ENCODE peak calls at places on chromosomes 6 and 20, in seven cellular contexts. B is HCT116, C is SK-N-SH, K is HepG2, W is H1, I is GM12878, O is K562. M is an unnamed sample.

GRCh38 chr20:10217517-10218410 is 866 bp upstream of the SNAP25 start:
- DNase-seq in B (no peak), C (peak), K (no peak), W (peak), I (no peak), O (no peak), M (no peak)

GRCh38 chr20:31710423-31711250 is 12.0 kb downstream of the BCL2L1 start:
- DNase-seq in B (no peak), C (no peak), K (no peak), W (no peak), I (no peak), O (no peak), M (no peak)

GRCh38 chr6:35449287-35449881 is 2.8 kb upstream of the FANCE start:
- DNase-seq in B (no peak), C (peak), K (peak), W (peak), I (no peak), O (peak), M (peak)

GRCh38 chr6:113352029-113352801 is 504.9 kb upstream of the MARCKS start:
- DNase-seq in B (peak), C (no peak), K (peak), W (no peak), I (no peak), O (no peak), M (no peak)

GRCh38 chr6:209432-210103 is 82.7 kb upstream of the DUSP22 start:
- DNase-seq in B (no peak), C (no peak), K (no peak), W (no peak), I (peak), O (peak), M (no peak)

GRCh38 chr20:43915209-43916072 is 789 bp downstream of the TOX2 start:
- DNase-seq in B (no peak), C (peak), K (no peak), W (peak), I (no peak), O (no peak), M (no peak)

GRCh38 chr6:82364087-82365010 is 732 bp downstream of the TPBG start:
- DNase-seq in B (peak), C (peak), K (no peak), W (peak), I (no peak), O (peak), M (peak)

GRCh38 chr20:31837896-31838397 is 7.5 kb downstream of the FOXS1 start:
- DNase-seq in B (no peak), C (no peak), K (no peak), W (no peak), I (no peak), O (peak), M (no peak)

GRCh38 chr6:85449388-85449817 is 480 bp upstream of the NT5E start:
- DNase-seq in B (no peak), C (no peak), K (no peak), W (no peak), I (peak), O (no peak), M (no peak)

GRCh38 chr20:1118336-1119127 is at the start of gene PSMF1:
- DNase-seq in B (peak), C (peak), K (peak), W (peak), I (peak), O (peak), M (peak)

GRCh38 chr6:131936156-131936555 is 15.0 kb downstream of the CCN2 start:
- DNase-seq in B (no peak), C (no peak), K (peak), W (no peak), I (no peak), O (no peak), M (no peak)

GRCh38 chr6:76876922-76877553 is 586.3 kb downstream of the HTR1B start:
- DNase-seq in B (no peak), C (peak), K (peak), W (peak), I (no peak), O (peak), M (peak)

GRCh38 chr6:4636141-4636880 is 139.9 kb upstream of the CDYL start:
- DNase-seq in B (no peak), C (no peak), K (no peak), W (no peak), I (no peak), O (peak), M (no peak)

GRCh38 chr6:28081486-28081751 is 1.1 kb downstream of the ZNF165 start:
- DNase-seq in B (no peak), C (no peak), K (no peak), W (no peak), I (peak), O (no peak), M (no peak)

GRCh38 chr6:15464211-15464725 is 198.6 kb downstream of the DTNBP1 start:
- DNase-seq in B (peak), C (no peak), K (peak), W (peak), I (no peak), O (peak), M (no peak)

GRCh38 chr6:57262901-57263694 is 41.0 kb upstream of the RAB23 start:
- DNase-seq in B (no peak), C (no peak), K (no peak), W (no peak), I (no peak), O (no peak), M (no peak)

GRCh38 chr6:26233608-26234420 is 131.2 kb upstream of the BTN3A2 start:
- DNase-seq in B (no peak), C (peak), K (no peak), W (no peak), I (peak), O (peak), M (peak)

GRCh38 chr20:63091901-63092659 is 85.3 kb upstream of the BHLHE23 start:
- DNase-seq in B (no peak), C (no peak), K (no peak), W (no peak), I (no peak), O (no peak), M (no peak)

GRCh38 chr20:63087872-63088680 is 81.3 kb upstream of the BHLHE23 start:
- DNase-seq in B (no peak), C (no peak), K (no peak), W (peak), I (no peak), O (no peak), M (no peak)

GRCh38 chr20:63090682-63091571 is 84.2 kb upstream of the BHLHE23 start:
- DNase-seq in B (no peak), C (no peak), K (no peak), W (peak), I (no peak), O (no peak), M (no peak)

GRCh38 chr20:63089051-63089907 is 82.5 kb upstream of the BHLHE23 start:
- DNase-seq in B (no peak), C (peak), K (no peak), W (peak), I (no peak), O (no peak), M (no peak)

DNA sequence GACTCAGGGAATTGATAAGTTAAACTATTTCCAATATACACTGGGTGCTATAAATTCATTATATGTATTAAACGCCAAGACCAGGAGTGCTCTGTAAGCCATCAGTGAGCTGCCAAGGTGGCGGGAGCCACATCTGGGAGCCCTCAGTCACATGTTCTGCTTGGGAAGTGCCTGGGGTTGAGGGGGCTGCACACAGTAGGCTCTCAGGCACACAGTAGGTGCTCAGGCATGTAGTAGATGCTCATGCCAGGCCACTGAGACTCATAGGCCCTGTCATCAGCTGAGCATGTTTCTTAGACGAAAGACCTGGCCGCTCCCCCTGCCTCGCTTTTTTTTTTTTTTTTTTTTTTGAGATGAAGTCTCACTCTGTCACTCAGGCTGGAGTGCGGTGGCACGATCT is 83.3 kb upstream of the BHLHE23 start:
- DNase-seq in B (no peak), C (no peak), K (no peak), W (peak), I (no peak), O (no peak), M (no peak)
- TF ChIP-seq JUND in B (no peak), C (no peak), K (no peak), W (no peak), I (no peak), O (no peak), M (no peak)

DNA sequence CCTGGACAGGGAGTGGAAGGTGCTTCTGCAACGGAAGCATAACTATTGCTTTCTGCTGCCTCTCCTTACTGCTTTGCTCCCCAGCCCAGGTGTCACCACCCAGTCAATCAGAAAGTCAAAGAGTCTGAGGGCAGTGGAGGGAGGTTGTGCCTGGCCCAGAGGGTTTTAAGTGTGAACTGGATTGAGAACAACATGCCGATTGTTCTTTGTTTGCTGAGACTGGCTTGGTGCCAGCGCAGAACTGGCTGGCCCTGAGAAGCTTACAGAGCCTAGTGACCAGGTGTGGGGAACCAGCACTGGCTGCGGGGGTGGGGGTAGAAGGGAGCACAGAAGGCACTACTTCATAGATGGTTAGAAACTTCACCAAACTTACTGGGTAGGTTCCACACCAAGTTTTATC is 31.1 kb upstream of the ENPP4 start:
- DNase-seq in B (peak), C (no peak), K (peak), W (no peak), I (no peak), O (no peak), M (peak)
- TF ChIP-seq JUND in B (no peak), C (no peak), K (no peak), W (no peak), I (no peak), O (no peak), M (no peak)

GRCh38 chr20:48401359-48401758 is 426.4 kb downstream of the PREX1 start:
- DNase-seq in B (no peak), C (no peak), K (no peak), W (no peak), I (no peak), O (no peak), M (no peak)

GRCh38 chr20:48397689-48398005 is 430.2 kb downstream of the PREX1 start:
- DNase-seq in B (no peak), C (peak), K (no peak), W (no peak), I (no peak), O (no peak), M (no peak)

GRCh38 chr20:48400009-48400408 is 427.8 kb downstream of the PREX1 start:
- DNase-seq in B (no peak), C (no peak), K (no peak), W (no peak), I (no peak), O (no peak), M (no peak)

GRCh38 chr20:48394415-48395081 is 433.3 kb downstream of the PREX1 start:
- DNase-seq in B (no peak), C (no peak), K (peak), W (no peak), I (no peak), O (no peak), M (no peak)

GRCh38 chr20:48398506-48399449 is 429.0 kb downstream of the PREX1 start:
- DNase-seq in B (no peak), C (no peak), K (peak), W (no peak), I (no peak), O (no peak), M (no peak)
- TF ChIP-seq JUND in B (no peak), C (no peak), K (no peak), W (no peak), I (no peak), O (no peak), M (no peak)

GRCh38 chr6:127462391-127462790 is 3.2 kb upstream of the KIAA0408 start:
- DNase-seq in B (no peak), C (no peak), K (no peak), W (no peak), I (no peak), O (no peak), M (no peak)
- TF ChIP-seq JUND in B (no peak), C (no peak), K (no peak), W (no peak), I (no peak), O (no peak), M (no peak)

DNA sequence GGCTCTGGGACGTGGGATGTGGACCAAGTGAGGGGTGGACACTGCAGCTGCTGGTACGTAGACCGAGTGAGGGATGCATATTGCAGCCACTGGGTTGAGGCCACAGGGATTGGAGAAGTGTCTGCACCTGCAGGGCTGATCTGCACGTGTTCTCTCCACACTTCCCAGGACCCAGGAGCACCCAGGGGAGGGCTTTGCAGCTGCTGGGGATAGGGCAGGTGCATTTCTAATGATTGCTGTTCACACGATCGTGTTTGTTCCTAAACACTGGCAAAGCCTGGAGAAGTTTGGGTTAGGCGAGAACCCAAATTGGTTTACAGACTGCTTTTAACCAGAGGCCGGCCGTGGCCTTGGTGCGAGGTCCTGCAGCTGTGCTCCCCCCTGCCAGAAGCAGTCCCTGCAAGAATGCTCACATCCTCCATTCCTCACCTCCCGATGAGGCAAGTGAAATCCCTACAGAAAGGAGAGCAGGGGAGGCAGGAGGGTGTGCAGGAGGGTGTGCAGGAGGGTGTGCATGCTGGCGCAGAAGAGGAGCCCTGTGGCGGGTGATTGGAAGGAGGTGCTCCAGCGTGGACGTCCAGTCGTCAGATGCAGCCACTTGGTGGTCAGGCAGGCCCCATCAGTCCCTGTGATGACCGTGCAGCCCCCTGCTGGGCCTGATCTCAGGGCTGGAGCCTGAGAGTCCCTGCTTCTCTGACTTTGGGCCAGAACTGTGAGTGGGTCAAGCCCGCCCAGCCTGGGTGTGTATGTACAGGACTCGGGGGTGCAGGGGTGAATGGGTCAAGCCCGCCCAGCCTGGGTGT is 55.6 kb upstream of the FRMD1 start:
- DNase-seq in B (no peak), C (no peak), K (no peak), W (no peak), I (no peak), O (no peak), M (no peak)
- TF ChIP-seq JUND in B (no peak), C (no peak), K (no peak), W (no peak), I (no peak), O (no peak), M (no peak)

GRCh38 chr20:18719426-18719825 is 94.2 kb upstream of the SCP2D1 start:
- DNase-seq in B (no peak), C (no peak), K (no peak), W (no peak), I (no peak), O (no peak), M (no peak)

GRCh38 chr20:18721716-18722115 is 91.9 kb upstream of the SCP2D1 start:
- DNase-seq in B (no peak), C (no peak), K (no peak), W (no peak), I (no peak), O (no peak), M (no peak)

GRCh38 chr20:18724788-18725476 is 88.7 kb upstream of the SCP2D1 start:
- DNase-seq in B (no peak), C (no peak), K (no peak), W (no peak), I (no peak), O (no peak), M (no peak)

GRCh38 chr20:18724077-18724476 is 89.5 kb upstream of the SCP2D1 start:
- DNase-seq in B (no peak), C (no peak), K (no peak), W (no peak), I (no peak), O (no peak), M (no peak)

DNA sequence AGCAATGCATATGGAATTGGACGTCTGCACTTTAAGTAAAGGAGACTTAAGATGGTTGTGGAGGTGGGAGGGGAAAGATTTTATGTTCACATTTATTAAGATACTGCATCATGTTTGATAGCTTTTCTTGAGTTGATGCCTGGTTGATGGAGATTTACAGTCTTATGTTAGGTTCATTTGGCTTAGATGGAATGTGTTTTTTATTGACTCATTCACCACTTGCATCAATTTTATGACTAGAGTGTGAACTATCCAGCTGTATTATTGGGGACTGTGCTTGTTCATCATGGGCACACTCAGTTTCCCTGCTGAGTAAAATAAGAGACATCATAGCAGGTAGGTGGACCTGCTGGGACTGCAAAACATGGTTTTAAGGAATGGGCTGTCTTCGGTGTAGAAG is 91.2 kb upstream of the SCP2D1 start:
- DNase-seq in B (no peak), C (no peak), K (no peak), W (no peak), I (no peak), O (no peak), M (no peak)
- TF ChIP-seq JUND in B (no peak), C (no peak), K (no peak), W (no peak), I (no peak), O (no peak), M (no peak)

M was measured in T47D.